ENCODE peak calls at places on chromosomes 16 and 17, in six cellular contexts. F is A549, U is tibial nerve, E is left ventricle myocardium inferior, H is HFF-Myc, M is Panc1. Y is an unnamed sample.

GRCh38 chr17:68398731-68399637 is 58.3 kb downstream of the WIPI1 start:
- DNase-seq in F (peak), U (no peak), E (peak), H (no peak), M (peak), Y (no peak)

GRCh38 chr17:48711128-48711527 is 11.2 kb downstream of the PRAC1 start:
- DNase-seq in F (no peak), U (no peak), E (no peak), H (no peak), M (no peak), Y (no peak)

GRCh38 chr17:15291674-15292361 is 26.7 kb upstream of the PMP22 start:
- DNase-seq in F (no peak), U (no peak), E (peak), H (no peak), M (no peak), Y (no peak)

GRCh38 chr16:23899869-23900268 is 64.1 kb downstream of the PRKCB start:
- DNase-seq in F (no peak), U (no peak), E (no peak), H (no peak), M (no peak), Y (no peak)

GRCh38 chr16:3444032-3444388 is 530 bp downstream of the NAA60 start:
- DNase-seq in F (peak), U (no peak), E (no peak), H (no peak), M (no peak), Y (no peak)

GRCh38 chr16:4682616-4683254 is 10.6 kb upstream of the NUDT16L1 start:
- DNase-seq in F (peak), U (no peak), E (no peak), H (no peak), M (no peak), Y (peak)

GRCh38 chr17:44097110-44097810 is 26.2 kb downstream of the HDAC5 start:
- DNase-seq in F (peak), U (no peak), E (peak), H (peak), M (no peak), Y (no peak)

GRCh38 chr17:67095803-67096202 is 51.4 kb downstream of the CACNG1 start:
- DNase-seq in F (no peak), U (no peak), E (no peak), H (no peak), M (no peak), Y (no peak)

GRCh38 chr17:2704890-2705248 is 6.7 kb downstream of the CLUH start:
- DNase-seq in F (no peak), U (no peak), E (no peak), H (no peak), M (no peak), Y (no peak)

GRCh38 chr17:80845863-80846671 is 145.6 kb upstream of the CHMP6 start:
- DNase-seq in F (no peak), U (no peak), E (no peak), H (no peak), M (no peak), Y (no peak)

GRCh38 chr16:86718118-86718517 is 139.8 kb downstream of the FOXL1 start:
- DNase-seq in F (peak), U (no peak), E (no peak), H (no peak), M (no peak), Y (peak)

GRCh38 chr16:76162046-76162445 is 115.2 kb upstream of the CNTNAP4 start:
- DNase-seq in F (no peak), U (no peak), E (no peak), H (no peak), M (no peak), Y (no peak)

DNA sequence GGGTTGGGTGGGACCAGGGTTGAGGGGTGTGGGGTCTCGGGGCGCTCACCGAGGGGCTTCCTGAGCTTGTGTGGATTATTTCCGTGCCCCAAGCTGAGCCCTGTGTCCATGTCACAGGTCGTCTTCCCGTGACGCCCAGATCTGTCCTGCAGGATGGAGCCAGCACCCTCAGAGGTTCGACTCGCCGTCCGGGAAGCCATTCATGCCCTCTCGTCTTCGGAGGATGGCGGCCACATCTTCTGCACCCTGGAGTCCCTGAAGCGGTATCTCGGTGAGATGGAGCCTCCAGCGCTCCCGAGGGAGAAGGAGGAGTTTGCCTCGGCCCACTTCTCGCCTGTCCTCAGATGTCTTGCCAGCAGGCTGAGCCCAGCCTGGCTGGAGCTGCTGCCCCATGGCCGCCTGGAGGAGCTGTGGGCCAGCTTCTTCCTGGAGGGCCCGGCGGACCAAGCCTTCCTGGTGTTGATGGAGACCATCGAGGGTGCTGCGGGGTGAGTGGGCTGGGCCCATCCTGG is 1.0 kb downstream of the TELO2 start:
- DNase-seq in F (peak), U (no peak), E (peak), H (peak), M (no peak), Y (no peak)
- TF ChIP-seq CTCF in F (peak), U (no peak), E (peak), H (peak), M (no peak), Y (no peak)

DNA sequence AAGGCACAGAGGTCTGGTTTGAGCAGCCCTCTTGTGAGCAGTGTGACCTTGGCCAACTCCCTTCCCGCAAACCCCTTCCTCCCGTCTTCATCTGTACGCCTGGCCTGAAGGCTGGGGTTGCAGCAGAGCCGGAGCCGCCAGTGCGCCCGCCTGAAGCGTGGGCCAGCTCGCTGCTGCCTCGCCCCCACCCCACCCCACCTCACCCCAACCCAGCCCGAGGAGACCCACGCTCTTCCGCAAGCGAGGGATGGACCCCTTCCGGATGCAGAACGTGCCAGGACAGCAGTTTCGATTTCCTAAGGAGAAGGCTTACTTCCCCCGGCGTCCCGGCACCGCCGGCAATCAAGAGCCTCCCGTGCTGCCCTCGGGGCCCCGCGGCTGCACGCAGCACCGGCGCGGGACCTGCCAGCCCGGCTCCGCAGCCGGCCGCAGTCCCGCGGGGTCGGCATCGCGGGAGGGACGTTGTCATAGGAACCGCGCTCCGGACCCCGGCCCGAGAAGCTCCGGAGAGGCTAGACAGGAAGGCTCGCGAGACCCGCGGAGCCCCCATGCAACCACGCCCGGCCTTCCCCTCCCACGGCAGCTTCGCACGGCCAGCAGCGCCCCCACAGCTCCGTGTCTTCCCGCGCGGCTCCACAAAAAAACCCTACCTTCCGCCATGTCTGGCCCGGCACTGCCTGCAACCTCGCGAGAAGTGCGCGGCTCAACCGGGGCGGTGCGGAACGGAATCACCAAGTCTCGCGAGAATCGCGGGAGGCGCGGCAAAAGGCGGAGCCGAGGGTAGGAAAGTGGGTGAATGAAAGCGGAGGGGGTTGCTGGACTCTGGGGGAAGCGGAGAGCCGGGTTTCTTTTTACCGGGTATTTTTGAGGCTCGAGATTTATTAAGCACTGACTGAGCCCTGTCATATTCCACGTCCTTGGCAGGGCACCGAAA is at the start of gene ANKFY1:
- DNase-seq in F (peak), U (peak), E (peak), H (peak), M (peak), Y (peak)
- TF ChIP-seq CTCF in F (no peak), U (peak), E (no peak), H (no peak), M (no peak), Y (no peak)

GRCh38 chr17:77527836-77528505 is 387.2 kb downstream of the SEC14L1 start:
- DNase-seq in F (no peak), U (no peak), E (no peak), H (no peak), M (no peak), Y (no peak)

GRCh38 chr17:77528516-77529327 is 388.0 kb downstream of the SEC14L1 start:
- DNase-seq in F (no peak), U (no peak), E (peak), H (no peak), M (no peak), Y (no peak)

GRCh38 chr17:77530591-77530990 is 389.8 kb downstream of the SEC14L1 start:
- DNase-seq in F (no peak), U (no peak), E (no peak), H (no peak), M (no peak), Y (no peak)

GRCh38 chr17:77531002-77531401 is 390.2 kb downstream of the SEC14L1 start:
- DNase-seq in F (no peak), U (no peak), E (no peak), H (no peak), M (no peak), Y (no peak)

DNA sequence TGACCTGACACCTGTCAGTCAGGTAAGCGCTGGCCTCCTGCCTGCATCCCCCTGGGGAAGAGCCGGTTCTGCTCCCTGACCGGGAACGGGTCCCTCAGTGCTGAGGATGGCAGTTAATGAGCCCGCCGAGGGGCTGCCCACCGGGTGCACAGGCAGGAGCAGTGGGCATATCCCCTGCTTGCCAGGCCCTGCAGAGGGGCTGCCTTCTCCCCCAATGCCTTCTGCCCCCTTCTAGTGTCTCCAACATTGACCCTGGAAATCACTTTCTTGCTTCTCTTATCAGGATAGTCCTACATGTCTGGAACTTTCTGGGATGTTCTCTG is 388.5 kb downstream of the SEC14L1 start:
- DNase-seq in F (no peak), U (no peak), E (no peak), H (no peak), M (no peak), Y (no peak)
- TF ChIP-seq CTCF in F (no peak), U (no peak), E (no peak), H (no peak), M (no peak), Y (no peak)

GRCh38 chr17:74904687-74905409 is 11.4 kb upstream of the FADS6 start:
- DNase-seq in F (no peak), U (no peak), E (no peak), H (no peak), M (no peak), Y (no peak)

GRCh38 chr17:74907012-74907411 is 13.6 kb upstream of the FADS6 start:
- DNase-seq in F (no peak), U (no peak), E (no peak), H (no peak), M (no peak), Y (no peak)

GRCh38 chr17:74901353-74902145 is 8.1 kb upstream of the FADS6 start:
- DNase-seq in F (no peak), U (no peak), E (no peak), H (no peak), M (no peak), Y (no peak)

GRCh38 chr17:74903034-74903433 is 9.6 kb upstream of the FADS6 start:
- DNase-seq in F (no peak), U (no peak), E (no peak), H (no peak), M (no peak), Y (no peak)

GRCh38 chr17:74903671-74904070 is 10.2 kb upstream of the FADS6 start:
- DNase-seq in F (no peak), U (no peak), E (no peak), H (no peak), M (no peak), Y (no peak)
- TF ChIP-seq CTCF in F (no peak), U (no peak), E (no peak), H (no peak), M (no peak), Y (no peak)

GRCh38 chr16:68640972-68641371 is 4.1 kb upstream of the CDH3 start:
- DNase-seq in F (peak), U (no peak), E (no peak), H (no peak), M (no peak), Y (no peak)
- TF ChIP-seq CTCF in F (no peak), U (no peak), E (no peak), H (no peak), M (no peak), Y (no peak)

Y was measured in breast epithelium.